ENCODE peak calls at places on chromosomes 11 and 22, in seven cellular contexts. S is OCI-LY7, C is fibroblast of lung, I is psoas muscle, F is kidney epithelial cell, P is body of pancreas, J is IMR-90. L is an unnamed sample.

GRCh38 chr11:16745950-16746349 is 7.5 kb downstream of the C11orf58 start:
- DNase-seq in J (no peak), C (no peak), F (no peak), P (no peak), S (no peak), I (no peak), L (no peak)

GRCh38 chr22:43401233-43401632 is 10.6 kb upstream of the MPPED1 start:
- DNase-seq in F (no peak), C (no peak), J (no peak), P (no peak), I (no peak), S (no peak), L (no peak)

GRCh38 chr11:2088746-2089535 is 50.2 kb downstream of the IGF2 start:
- DNase-seq in F (no peak), P (no peak), J (no peak), I (no peak), S (no peak), C (no peak), L (no peak)

GRCh38 chr22:27507935-27508504 is 293.5 kb downstream of the MN1 start:
- DNase-seq in J (peak; percentile 66), S (peak; percentile 3), I (no peak), C (no peak), F (no peak), P (no peak), L (no peak)

GRCh38 chr11:65650547-65651338 is 12.0 kb downstream of the RELA start:
- DNase-seq in I (no peak), P (peak; percentile 20), F (no peak), C (no peak), J (no peak), S (no peak), L (no peak)

GRCh38 chr11:16000065-16000464 is 356.3 kb downstream of the SOX6 start:
- DNase-seq in P (no peak), F (no peak), S (no peak), J (peak; percentile 86), C (peak; percentile 76), I (no peak), L (peak; percentile 84)

GRCh38 chr11:66473167-66473566 is 6.5 kb downstream of the PELI3 start:
- DNase-seq in C (no peak), I (no peak), F (no peak), S (no peak), J (no peak), P (no peak), L (no peak)

GRCh38 chr11:22974251-22974650 is 114.0 kb upstream of the CCDC179 start:
- DNase-seq in P (no peak), C (no peak), F (no peak), J (no peak), S (no peak), I (no peak), L (no peak)

GRCh38 chr11:43797337-43797736 is 83.3 kb upstream of the ALKBH3 start:
- DNase-seq in S (no peak), P (no peak), J (no peak), I (no peak), F (no peak), C (no peak), L (no peak)

GRCh38 chr22:37154925-37155712 is 5.4 kb upstream of the IL2RB start:
- DNase-seq in S (no peak), P (no peak), J (no peak), I (no peak), C (no peak), F (no peak), L (peak; percentile 4)

GRCh38 chr22:32708835-32709234 is 92.7 kb upstream of the TIMP3 start:
- DNase-seq in P (no peak), S (no peak), J (peak; percentile 37), C (no peak), F (no peak), I (peak; percentile 51), L (peak; percentile 85)

GRCh38 chr11:122816701-122817100 is 21.6 kb upstream of the CRTAM start:
- DNase-seq in C (peak; percentile 50), J (no peak), F (no peak), I (no peak), S (no peak), P (no peak), L (no peak)

GRCh38 chr22:42686756-42687491 is 33.7 kb downstream of the A4GALT start:
- DNase-seq in P (no peak), I (no peak), C (no peak), F (no peak), S (no peak), J (no peak), L (no peak)

DNA sequence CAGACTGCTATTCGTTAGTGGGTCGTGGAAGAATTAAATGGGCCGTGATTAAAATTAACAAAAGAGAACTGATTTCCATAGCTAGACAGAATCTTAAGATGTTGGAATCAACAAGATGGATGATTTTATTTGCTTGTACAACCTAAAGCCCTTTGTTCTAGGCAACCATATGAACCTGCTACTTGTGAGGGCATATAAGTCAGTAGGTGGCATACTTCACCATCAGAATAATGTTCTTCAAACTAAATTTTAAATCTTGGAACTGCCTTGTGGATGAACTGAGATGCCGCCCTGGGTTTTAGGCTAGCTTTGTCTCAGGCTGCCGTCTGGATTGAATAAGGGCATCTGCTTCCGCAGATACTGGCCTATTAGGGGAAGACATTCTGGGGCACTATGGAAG is 40.9 kb downstream of the CSRP3 start:
- DNase-seq in J (no peak), S (no peak), F (no peak), C (peak; percentile 2), P (no peak), I (no peak), L (no peak)
- H3K4me3 ChIP-seq in J (no peak overlapping the region), S (no peak overlapping the region), F (no peak overlapping the region), C (no peak overlapping the region), P (no peak overlapping the region), I (no peak overlapping the region), L (no peak overlapping the region)

GRCh38 chr11:102312656-102313055 is 4.6 kb upstream of the BIRC3 start:
- DNase-seq in F (no peak), S (no peak), C (peak; percentile 64), I (no peak), P (no peak), J (peak; percentile 40), L (peak; percentile 21)
- H3K4me3 ChIP-seq in F (no peak overlapping the region), S (peak overlapping the region; percentile 45), C (peak overlapping the region; percentile 23), I (peak overlapping the region; percentile 58), P (no peak overlapping the region), J (peak overlapping the region; percentile 24), L (no peak overlapping the region)

DNA sequence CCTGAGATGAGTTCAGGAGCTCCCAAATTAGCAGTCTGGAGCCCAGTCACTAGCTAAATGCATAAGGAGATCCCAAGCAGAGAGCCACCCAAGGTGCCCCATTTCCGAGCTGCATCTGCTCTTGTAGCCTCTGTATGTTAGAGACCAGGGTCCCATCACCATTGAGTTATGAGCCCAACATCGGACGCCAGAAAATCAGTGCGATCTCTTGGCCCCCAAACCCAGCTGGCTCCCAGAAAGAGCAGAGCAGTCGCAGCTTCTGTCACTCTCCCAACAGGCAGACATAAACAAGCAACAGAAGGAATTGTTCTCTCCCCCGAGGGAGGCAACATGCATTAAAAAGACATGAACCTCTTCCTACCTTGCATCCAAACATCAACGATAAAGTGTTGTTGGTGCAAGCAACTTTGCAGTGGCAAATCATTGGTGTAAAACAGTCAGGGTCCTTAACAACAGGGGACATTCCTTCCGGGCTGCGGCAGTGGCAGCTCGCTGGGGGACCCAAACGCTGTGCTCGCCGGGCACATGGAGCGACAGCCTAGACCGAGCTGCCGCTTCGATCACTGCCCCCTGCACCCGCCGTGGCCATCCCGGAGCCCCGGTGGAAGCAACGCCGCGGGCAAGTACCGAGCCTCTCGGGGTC is 907.1 kb downstream of the DLG2 start:
- DNase-seq in P (peak; percentile 19), C (no peak), I (no peak), F (no peak), J (no peak), S (no peak), L (no peak)
- H3K4me3 ChIP-seq in P (peak overlapping the region; percentile 40), C (peak overlapping the region; percentile 45), I (peak overlapping the region; percentile 77), F (peak overlapping the region; percentile 49), J (no peak overlapping the region), S (no peak overlapping the region), L (peak overlapping the region; percentile 46)

GRCh38 chr22:40521046-40521445 is 115.5 kb downstream of the MRTFA start:
- DNase-seq in F (no peak), I (no peak), J (no peak), C (no peak), S (no peak), P (no peak), L (no peak)

GRCh38 chr22:40518840-40519239 is 117.7 kb downstream of the MRTFA start:
- DNase-seq in C (no peak), I (no peak), P (no peak), F (no peak), S (no peak), J (no peak), L (no peak)

GRCh38 chr22:40520562-40520961 is 116.0 kb downstream of the MRTFA start:
- DNase-seq in P (no peak), F (no peak), S (no peak), I (no peak), J (no peak), C (no peak), L (no peak)

GRCh38 chr22:40519948-40520331 is 116.6 kb downstream of the MRTFA start:
- DNase-seq in C (no peak), I (no peak), J (no peak), P (no peak), S (no peak), F (no peak), L (no peak)

GRCh38 chr22:40519284-40519947 is 117.1 kb downstream of the MRTFA start:
- DNase-seq in C (no peak), J (no peak), S (no peak), P (no peak), F (no peak), I (no peak), L (no peak)
- H3K4me3 ChIP-seq in C (no peak overlapping the region), J (no peak overlapping the region), S (no peak overlapping the region), P (no peak overlapping the region), F (no peak overlapping the region), I (no peak overlapping the region), L (no peak overlapping the region)